ENCODE peak calls at places on chromosomes 13 and 19, in seven cellular contexts. L, S, G, Z, M, A and P are unnamed samples.

GRCh38 chr19:10817291-10818038 is 18.5 kb downstream of the TMED1 start:
- DNase-seq in S (no peak), A (peak), L (no peak), Z (no peak), M (no peak), G (no peak), P (peak)

GRCh38 chr19:293436-294110 is 2.4 kb upstream of the PLPP2 start:
- DNase-seq in Z (no peak), A (no peak), G (no peak), M (no peak), S (no peak), L (no peak), P (no peak)

GRCh38 chr19:17873661-17874422 is 2.1 kb downstream of the SLC5A5 start:
- DNase-seq in L (peak), S (peak), G (peak), M (peak), A (no peak), Z (peak), P (peak)

GRCh38 chr13:78621086-78621485 is 17.7 kb upstream of the POU4F1 start:
- DNase-seq in A (no peak), Z (no peak), L (no peak), M (no peak), S (no peak), G (no peak), P (no peak)

GRCh38 chr13:110552767-110553166 is 8.8 kb downstream of the RAB20 start:
- DNase-seq in G (no peak), S (no peak), M (no peak), A (no peak), Z (no peak), L (no peak), P (no peak)

GRCh38 chr13:95243207-95243606 is 58.0 kb downstream of the ABCC4 start:
- DNase-seq in A (no peak), M (no peak), Z (no peak), S (no peak), G (no peak), L (no peak), P (no peak)

GRCh38 chr19:11479470-11480080 is 1.3 kb downstream of the ELAVL3 start:
- DNase-seq in L (peak), M (peak), G (peak), Z (peak), A (no peak), S (no peak), P (no peak)

GRCh38 chr13:71864981-71865857 is 1.8 kb downstream of the DACH1 start:
- DNase-seq in M (no peak), G (peak), Z (peak), A (no peak), S (no peak), L (peak), P (peak)

GRCh38 chr13:52447815-52448552 is 2.5 kb downstream of the VPS36 start:
- DNase-seq in A (no peak), S (no peak), G (no peak), L (no peak), Z (peak), M (no peak), P (no peak)

GRCh38 chr13:109380457-109380856 is 405.9 kb downstream of the IRS2 start:
- DNase-seq in S (no peak), Z (no peak), L (no peak), G (no peak), M (no peak), A (no peak), P (no peak)
- H3K23ac ChIP-seq in S (no peak), Z (no peak), L (no peak), G (no peak), M (no peak), A (no peak), P (no peak)

GRCh38 chr13:41590643-41591042 is 133.3 kb downstream of the RGCC start:
- DNase-seq in S (no peak), Z (no peak), G (no peak), M (no peak), A (no peak), L (no peak), P (no peak)

GRCh38 chr13:41597348-41598041 is 140.1 kb downstream of the RGCC start:
- DNase-seq in L (no peak), M (no peak), G (no peak), S (no peak), Z (no peak), A (peak), P (no peak)

GRCh38 chr13:41595298-41595697 is 137.9 kb downstream of the RGCC start:
- DNase-seq in L (no peak), G (no peak), M (no peak), Z (no peak), A (peak), S (no peak), P (no peak)

GRCh38 chr13:41599619-41600018 is 142.3 kb downstream of the RGCC start:
- DNase-seq in M (no peak), S (no peak), Z (no peak), G (no peak), A (no peak), L (no peak), P (no peak)

DNA sequence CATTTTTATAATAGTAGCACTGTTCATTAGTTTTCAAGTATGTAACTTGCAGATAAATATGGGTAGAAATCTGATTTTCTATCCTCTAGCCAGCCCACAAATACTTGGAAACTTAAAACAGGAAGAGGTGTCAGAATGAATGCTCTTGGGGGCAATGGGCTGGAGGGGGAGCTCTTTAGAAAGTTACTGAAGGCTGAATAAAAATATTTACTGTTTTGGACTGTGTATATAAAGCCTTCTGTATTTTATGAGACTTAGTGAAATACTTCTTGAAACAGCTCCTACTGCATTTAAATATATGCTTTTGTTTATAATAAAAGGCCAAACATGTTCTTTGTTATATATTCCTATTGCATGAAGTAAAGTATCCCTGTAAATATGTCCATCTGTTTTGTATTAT is 138.8 kb downstream of the RGCC start:
- DNase-seq in Z (no peak), A (peak), L (no peak), G (no peak), S (no peak), M (no peak), P (peak)
- H2BK5ac ChIP-seq in Z (no peak), A (peak), L (no peak), G (no peak), S (no peak), M (no peak), P (no peak)

GRCh38 chr13:26007774-26008173 is 44.0 kb downstream of the SHISA2 start:
- DNase-seq in M (no peak), A (no peak), G (no peak), S (no peak), Z (no peak), L (no peak), P (peak)
- H3K4ac ChIP-seq in M (no peak), A (no peak), G (no peak), S (no peak), Z (no peak), L (no peak), P (no peak)

GRCh38 chr19:39112338-39112890 is 13.2 kb upstream of the PAK4 start:
- DNase-seq in L (no peak), Z (no peak), S (peak), G (no peak), A (no peak), M (no peak), P (no peak)

GRCh38 chr19:39111593-39112199 is 13.9 kb upstream of the PAK4 start:
- DNase-seq in A (no peak), G (no peak), S (peak), Z (no peak), M (no peak), L (no peak), P (no peak)

GRCh38 chr19:39109641-39110040 is 15.9 kb upstream of the PAK4 start:
- DNase-seq in L (no peak), Z (no peak), A (no peak), M (no peak), G (no peak), S (no peak), P (no peak)

GRCh38 chr19:39113199-39113598 is 12.4 kb upstream of the PAK4 start:
- DNase-seq in Z (no peak), L (no peak), A (no peak), M (no peak), G (no peak), S (no peak), P (no peak)

GRCh38 chr19:39110263-39110967 is 15.2 kb upstream of the PAK4 start:
- DNase-seq in L (peak), M (peak), A (no peak), S (no peak), Z (peak), G (peak), P (peak)
- H3K23ac ChIP-seq in L (no peak), M (no peak), A (no peak), S (no peak), Z (no peak), G (no peak), P (no peak)

DNA sequence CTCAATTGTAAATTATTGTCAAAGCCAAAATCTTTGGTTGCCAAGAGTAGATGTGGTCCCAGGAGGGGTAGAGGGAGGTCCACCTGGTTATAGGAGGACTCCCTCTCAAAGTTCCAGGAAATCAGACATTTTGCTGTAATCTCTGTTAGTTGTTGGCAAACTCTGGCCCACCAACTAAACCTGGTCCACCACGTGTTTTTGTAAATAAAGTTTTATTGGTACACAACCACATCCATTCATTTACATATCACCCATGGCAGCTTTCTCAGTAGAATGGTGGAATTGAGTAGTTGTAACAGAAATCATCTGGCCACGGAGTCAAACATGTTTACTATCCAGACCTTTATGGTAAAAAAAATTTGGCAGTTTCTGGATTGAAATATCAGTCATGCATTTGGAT is 70.6 kb downstream of the ZNF557 start:
- DNase-seq in Z (no peak), G (no peak), A (no peak), L (no peak), S (no peak), M (no peak), P (no peak)
- H2BK5ac ChIP-seq in Z (no peak), G (no peak), A (no peak), L (no peak), S (no peak), M (no peak), P (no peak)

GRCh38 chr19:55265173-55265572 is 6.4 kb upstream of the PPP6R1 start:
- DNase-seq in L (no peak), S (no peak), G (no peak), Z (no peak), M (no peak), A (no peak), P (no peak)
- H3K4ac ChIP-seq in L (no peak), S (no peak), G (no peak), Z (no peak), M (no peak), A (no peak), P (no peak)